ENCODE peak calls at places on chromosomes 16 and 17, in eight cellular contexts. J is T-helper 2 cell; W is NCI-H1930; D is CD8-positive, alpha-beta T cell; F is WTC11; L is stimulated activated naive CD8-positive, alpha-beta T cell treated with anti-CD3 and anti-CD28 coated beads, Interleukin-15, amount 100 ng/mL, for 72 hours; E is tibial artery; Q is memory B cell. V is an unnamed sample.

GRCh38 chr17:60102632-60103047 is 23.9 kb upstream of the HEATR6 start:
- DNase-seq in Q (peak), L (peak), F (no peak), J (peak), W (no peak), D (peak), E (peak), V (no peak)

GRCh38 chr16:54931041-54931756 is 534 bp downstream of the IRX5 start:
- DNase-seq in D (no peak), L (peak), E (no peak), W (peak), F (peak), J (no peak), Q (no peak), V (no peak)

GRCh38 chr17:19348806-19349205 is 13.7 kb downstream of the B9D1 start:
- DNase-seq in L (no peak), W (no peak), Q (no peak), E (peak), F (no peak), J (no peak), D (no peak), V (no peak)

GRCh38 chr16:67897231-67897630 is 4.2 kb downstream of the PSKH1 start:
- DNase-seq in Q (no peak), F (no peak), L (no peak), D (no peak), E (peak), J (no peak), W (no peak), V (no peak)

GRCh38 chr17:49998836-49999511 is 4.0 kb upstream of the DLX3 start:
- DNase-seq in W (no peak), J (no peak), F (no peak), L (no peak), E (no peak), Q (no peak), D (no peak), V (no peak)

GRCh38 chr16:77435240-77435819 is 496 bp upstream of the ADAMTS18 start:
- DNase-seq in Q (no peak), D (no peak), W (no peak), L (no peak), E (no peak), F (no peak), J (no peak), V (no peak)

GRCh38 chr17:14715531-14715930 is 414.6 kb downstream of the HS3ST3B1 start:
- DNase-seq in F (no peak), L (no peak), J (no peak), E (no peak), Q (no peak), D (no peak), W (no peak), V (no peak)

GRCh38 chr17:64472564-64472963 is 23.6 kb downstream of the MILR1 start:
- DNase-seq in E (no peak), W (no peak), J (no peak), D (no peak), F (no peak), L (no peak), Q (no peak), V (no peak)

GRCh38 chr16:74586948-74587347 is 20.0 kb downstream of the GLG1 start:
- DNase-seq in D (no peak), Q (no peak), F (no peak), W (no peak), J (no peak), E (no peak), L (no peak), V (no peak)

GRCh38 chr16:4091638-4092037 is 24.6 kb downstream of the ADCY9 start:
- DNase-seq in L (no peak), W (no peak), E (no peak), J (no peak), F (no peak), Q (no peak), D (no peak), V (peak)

GRCh38 chr16:81779540-81780320 is 639 bp downstream of the PLCG2 start:
- DNase-seq in D (no peak), F (peak), W (no peak), Q (peak), L (no peak), J (no peak), E (no peak), V (no peak)

GRCh38 chr16:20598832-20599469 is 22.8 kb upstream of the ACSM2B start:
- DNase-seq in Q (no peak), J (no peak), F (no peak), D (no peak), L (no peak), E (no peak), W (no peak), V (no peak)

GRCh38 chr16:84453061-84453752 is 51.3 kb downstream of the MEAK7 start:
- DNase-seq in E (no peak), D (no peak), W (no peak), Q (no peak), J (no peak), F (no peak), L (no peak), V (no peak)

GRCh38 chr17:19017401-19017800 is 12.8 kb upstream of the FAM83G start:
- DNase-seq in F (no peak), W (no peak), J (no peak), L (no peak), E (no peak), D (no peak), Q (no peak), V (no peak)

GRCh38 chr17:51427259-51428255 is 167.2 kb downstream of the UTP18 start:
- DNase-seq in D (peak), J (peak), Q (no peak), F (no peak), W (no peak), L (peak), E (no peak), V (no peak)

GRCh38 chr16:6335072-6335471 is 997.6 kb upstream of the RBFOX1 start:
- DNase-seq in W (no peak), J (no peak), L (no peak), D (no peak), F (peak), E (no peak), Q (no peak), V (no peak)

GRCh38 chr16:13077816-13078215 is 176.4 kb downstream of the SHISA9 start:
- DNase-seq in E (no peak), Q (no peak), L (no peak), D (no peak), J (no peak), F (no peak), W (peak), V (no peak)

GRCh38 chr17:58693208-58693607 is 806 bp downstream of the RAD51C start:
- DNase-seq in Q (no peak), L (no peak), F (no peak), J (no peak), W (no peak), D (no peak), E (no peak), V (no peak)

GRCh38 chr16:30142672-30143346 is 19.8 kb upstream of the MAPK3 start:
- DNase-seq in W (peak), F (no peak), J (no peak), L (peak), Q (peak), E (no peak), D (no peak), V (no peak)

GRCh38 chr16:15981382-15981781 is 32.0 kb downstream of the ABCC1 start:
- DNase-seq in J (no peak), L (no peak), W (no peak), E (no peak), D (no peak), Q (no peak), F (no peak), V (no peak)

GRCh38 chr17:54530398-54530797 is 370.3 kb upstream of the TOM1L1 start:
- DNase-seq in L (no peak), F (no peak), W (no peak), Q (no peak), E (no peak), J (no peak), D (no peak), V (no peak)

GRCh38 chr17:55294042-55294751 is 29.4 kb downstream of the HLF start:
- DNase-seq in J (no peak), Q (no peak), L (no peak), D (no peak), F (no peak), W (no peak), E (no peak), V (no peak)

GRCh38 chr17:4501295-4501949 is 2.7 kb downstream of the SPNS2 start:
- DNase-seq in J (no peak), E (no peak), F (no peak), D (no peak), Q (no peak), W (no peak), L (no peak), V (no peak)

GRCh38 chr16:1526608-1527555 is 6.6 kb upstream of the TMEM204 start:
- DNase-seq in W (no peak), F (no peak), L (peak), J (no peak), Q (no peak), E (no peak), D (no peak), V (no peak)

GRCh38 chr16:67943619-67944503 is at the start of gene LCAT:
- DNase-seq in W (no peak), L (no peak), D (no peak), E (peak), F (no peak), Q (no peak), J (no peak), V (no peak)

GRCh38 chr17:78535285-78536197 is 41.7 kb downstream of the DNAH17 start:
- DNase-seq in F (no peak), W (no peak), E (no peak), D (no peak), J (no peak), Q (no peak), L (no peak), V (peak)

GRCh38 chr16:88747588-88748301 is 37.3 kb downstream of the PIEZO1 start:
- DNase-seq in D (no peak), F (peak), Q (no peak), E (no peak), W (peak), J (peak), L (peak), V (no peak)

GRCh38 chr17:4366312-4367063 is at the start of gene UBE2G1:
- DNase-seq in F (peak), J (peak), Q (peak), D (peak), E (peak), L (peak), W (peak), V (peak)

GRCh38 chr16:31090540-31090939 is 1.8 kb upstream of the PRSS53 start:
- DNase-seq in E (no peak), F (no peak), W (no peak), J (no peak), Q (no peak), D (no peak), L (no peak), V (no peak)

GRCh38 chr16:68737046-68737729 is at the start of gene CDH1:
- DNase-seq in J (no peak), E (no peak), W (peak), D (peak), L (no peak), F (peak), Q (no peak), V (no peak)

GRCh38 chr16:48366165-48367093 is 18.8 kb downstream of the SIAH1 start:
- DNase-seq in W (no peak), E (peak), Q (peak), F (peak), J (no peak), D (peak), L (peak), V (no peak)

GRCh38 chr16:20073203-20074088 is at the start of gene GPR139:
- DNase-seq in Q (no peak), E (no peak), W (no peak), F (peak), L (no peak), D (no peak), J (no peak), V (no peak)

GRCh38 chr16:48447428-48447827 is 62.2 kb upstream of the SIAH1 start:
- DNase-seq in F (no peak), D (no peak), L (no peak), W (no peak), E (no peak), J (no peak), Q (no peak), V (no peak)

GRCh38 chr17:75645889-75646625 is 12.8 kb downstream of the SMIM5 start:
- DNase-seq in D (no peak), J (no peak), W (no peak), F (no peak), E (peak), Q (no peak), L (no peak), V (no peak)

GRCh38 chr16:83802135-83802534 is 5.6 kb upstream of the HSBP1 start:
- DNase-seq in Q (no peak), F (no peak), E (no peak), J (no peak), L (no peak), W (no peak), D (no peak), V (no peak)

GRCh38 chr17:22516861-22517636 is 824.7 kb downstream of the KCNJ18 start:
- DNase-seq in Q (no peak), J (no peak), L (no peak), F (no peak), E (no peak), D (no peak), W (no peak), V (no peak)

GRCh38 chr17:71921726-71922320 is 199.0 kb upstream of the SOX9 start:
- DNase-seq in D (no peak), W (no peak), J (no peak), L (no peak), Q (no peak), E (no peak), F (no peak), V (no peak)

GRCh38 chr17:79163071-79163470 is 88.4 kb downstream of the ENGASE start:
- DNase-seq in Q (no peak), E (no peak), L (no peak), D (no peak), F (no peak), J (no peak), W (no peak), V (no peak)

GRCh38 chr17:17516315-17516930 is 20.2 kb upstream of the RASD1 start:
- DNase-seq in W (no peak), F (no peak), D (no peak), J (no peak), L (no peak), E (no peak), Q (no peak), V (no peak)

GRCh38 chr16:74497761-74498160 is 76.5 kb upstream of the CLEC18B start:
- DNase-seq in F (no peak), D (no peak), Q (no peak), L (no peak), E (no peak), J (no peak), W (no peak), V (no peak)

V was measured in NCI-H187 treated with DMSO at 0.1 percent for 48 hours.